ENCODE peak calls at places on chromosomes 13 and 19, in five cellular contexts. One of them, this sample, is unnamed.

GRCh38 chr13:30850204-30850866 is 55.7 kb upstream of the MEDAG start:
- DNase-seq in left ventricle myocardium inferior: no peak
- DNase-seq in fibroblast of lung: no peak
- DNase-seq in uterus: no peak
- DNase-seq in right lobe of liver: no peak
- DNase-seq in this sample: no peak

GRCh38 chr19:8988204-8988603 is 22.0 kb downstream of the MUC16 start:
- DNase-seq in fibroblast of lung: no peak
- DNase-seq in right lobe of liver: no peak
- DNase-seq in left ventricle myocardium inferior: no peak
- DNase-seq in uterus: no peak
- DNase-seq in this sample: no peak

GRCh38 chr13:32430018-32430747 is 2.3 kb upstream of the N4BP2L1 start:
- DNase-seq in uterus: no peak
- DNase-seq in fibroblast of lung: no peak
- DNase-seq in right lobe of liver: no peak
- DNase-seq in left ventricle myocardium inferior: no peak
- DNase-seq in this sample: no peak

GRCh38 chr13:73891805-73892204 is 242.4 kb downstream of the KLF12 start:
- DNase-seq in right lobe of liver: no peak
- DNase-seq in uterus: no peak
- DNase-seq in left ventricle myocardium inferior: no peak
- DNase-seq in fibroblast of lung: no peak
- DNase-seq in this sample: no peak

GRCh38 chr13:91747164-91747563 is 348.7 kb downstream of the GPC5 start:
- DNase-seq in uterus: no peak
- DNase-seq in right lobe of liver: no peak
- DNase-seq in left ventricle myocardium inferior: no peak
- DNase-seq in fibroblast of lung: no peak
- DNase-seq in this sample: no peak

GRCh38 chr13:111642156-111642767 is 321.8 kb downstream of the TEX29 start:
- DNase-seq in right lobe of liver: peak; percentile 27
- DNase-seq in left ventricle myocardium inferior: no peak
- DNase-seq in fibroblast of lung: no peak
- DNase-seq in uterus: no peak
- DNase-seq in this sample: no peak

GRCh38 chr19:37007587-37008220 is 70.5 kb upstream of the ZNF420 start:
- DNase-seq in right lobe of liver: peak; percentile 59
- DNase-seq in fibroblast of lung: peak; percentile 71
- DNase-seq in uterus: peak; percentile 23
- DNase-seq in left ventricle myocardium inferior: peak; percentile 80
- DNase-seq in this sample: peak; percentile 92

GRCh38 chr13:44116562-44117315 is 237.0 kb downstream of the LACC1 start:
- DNase-seq in left ventricle myocardium inferior: peak; percentile 25
- DNase-seq in right lobe of liver: peak; percentile 58
- DNase-seq in uterus: no peak
- DNase-seq in fibroblast of lung: peak; percentile 28
- DNase-seq in this sample: no peak

GRCh38 chr13:34302596-34302995 is 484.6 kb downstream of the RFC3 start:
- DNase-seq in left ventricle myocardium inferior: no peak
- DNase-seq in right lobe of liver: no peak
- DNase-seq in fibroblast of lung: no peak
- DNase-seq in uterus: no peak
- DNase-seq in this sample: no peak

GRCh38 chr19:55014714-55015113 is 23.4 kb downstream of the GP6 start:
- DNase-seq in left ventricle myocardium inferior: peak; percentile 18
- DNase-seq in uterus: no peak
- DNase-seq in right lobe of liver: peak; percentile 54
- DNase-seq in fibroblast of lung: no peak
- DNase-seq in this sample: peak; percentile 76

GRCh38 chr13:50428183-50428877 is 413.1 kb downstream of the KCNRG start:
- DNase-seq in uterus: no peak
- DNase-seq in left ventricle myocardium inferior: no peak
- DNase-seq in fibroblast of lung: no peak
- DNase-seq in right lobe of liver: no peak
- DNase-seq in this sample: no peak

GRCh38 chr13:106329941-106330340 is 205.5 kb downstream of the EFNB2 start:
- DNase-seq in fibroblast of lung: no peak
- DNase-seq in right lobe of liver: no peak
- DNase-seq in uterus: no peak
- DNase-seq in left ventricle myocardium inferior: no peak
- DNase-seq in this sample: no peak

GRCh38 chr19:14363203-14364097 is 17.8 kb upstream of the ADGRE5 start:
- DNase-seq in left ventricle myocardium inferior: peak; percentile 86
- DNase-seq in uterus: peak; percentile 92
- DNase-seq in fibroblast of lung: peak; percentile 60
- DNase-seq in right lobe of liver: peak; percentile 66
- DNase-seq in this sample: peak; percentile 94

GRCh38 chr13:110471833-110472162 is 89.7 kb downstream of the RAB20 start:
- DNase-seq in uterus: no peak
- DNase-seq in right lobe of liver: peak; percentile 58
- DNase-seq in fibroblast of lung: peak; percentile 31
- DNase-seq in left ventricle myocardium inferior: peak; percentile 49
- DNase-seq in this sample: peak; percentile 87

GRCh38 chr13:69579351-69579750 is 528.3 kb upstream of the ATXN8OS start:
- DNase-seq in right lobe of liver: no peak
- DNase-seq in uterus: no peak
- DNase-seq in fibroblast of lung: no peak
- DNase-seq in left ventricle myocardium inferior: no peak
- DNase-seq in this sample: no peak

GRCh38 chr19:15438124-15438496 is 11.6 kb downstream of the WIZ start:
- DNase-seq in uterus: no peak
- DNase-seq in right lobe of liver: no peak
- DNase-seq in fibroblast of lung: no peak
- DNase-seq in left ventricle myocardium inferior: no peak
- DNase-seq in this sample: no peak

GRCh38 chr13:52371736-52372247 is 34.2 kb downstream of the THSD1 start:
- DNase-seq in right lobe of liver: no peak
- DNase-seq in left ventricle myocardium inferior: no peak
- DNase-seq in fibroblast of lung: peak; percentile 32
- DNase-seq in uterus: no peak
- DNase-seq in this sample: no peak

GRCh38 chr19:11017275-11018035 is 56.6 kb downstream of the SMARCA4 start:
- DNase-seq in fibroblast of lung: no peak
- DNase-seq in uterus: no peak
- DNase-seq in left ventricle myocardium inferior: no peak
- DNase-seq in right lobe of liver: peak; percentile 41
- DNase-seq in this sample: no peak

GRCh38 chr13:30371649-30372265 is 50.5 kb upstream of the UBE2L5 start:
- DNase-seq in right lobe of liver: peak; percentile 58
- DNase-seq in left ventricle myocardium inferior: no peak
- DNase-seq in uterus: no peak
- DNase-seq in fibroblast of lung: peak; percentile 50
- DNase-seq in this sample: no peak

GRCh38 chr13:31160857-31161582 is 684 bp downstream of the HSPH1 start:
- DNase-seq in uterus: peak; percentile 48
- DNase-seq in fibroblast of lung: peak; percentile 70
- DNase-seq in left ventricle myocardium inferior: peak; percentile 48
- DNase-seq in right lobe of liver: peak; percentile 77
- DNase-seq in this sample: peak; percentile 85

GRCh38 chr13:75489502-75490263 is 7.7 kb upstream of the TBC1D4 start:
- DNase-seq in left ventricle myocardium inferior: no peak
- DNase-seq in fibroblast of lung: peak; percentile 66
- DNase-seq in right lobe of liver: peak; percentile 55
- DNase-seq in uterus: no peak
- DNase-seq in this sample: no peak

GRCh38 chr13:50617134-50617721 is 226.3 kb downstream of the DLEU7 start:
- DNase-seq in fibroblast of lung: peak; percentile 63
- DNase-seq in uterus: no peak
- DNase-seq in right lobe of liver: no peak
- DNase-seq in left ventricle myocardium inferior: no peak
- DNase-seq in this sample: no peak

GRCh38 chr19:33289261-33289660 is 13.1 kb downstream of the CEBPA start:
- DNase-seq in fibroblast of lung: no peak
- DNase-seq in left ventricle myocardium inferior: no peak
- DNase-seq in right lobe of liver: no peak
- DNase-seq in uterus: no peak
- DNase-seq in this sample: no peak

GRCh38 chr13:108606424-108606823 is 23.0 kb upstream of the MYO16 start:
- DNase-seq in uterus: no peak
- DNase-seq in fibroblast of lung: no peak
- DNase-seq in left ventricle myocardium inferior: no peak
- DNase-seq in right lobe of liver: no peak
- DNase-seq in this sample: no peak

GRCh38 chr19:41308450-41309224 is 1.3 kb upstream of the CCDC97 start:
- DNase-seq in left ventricle myocardium inferior: peak; percentile 93
- DNase-seq in right lobe of liver: peak; percentile 89
- DNase-seq in fibroblast of lung: peak; percentile 90
- DNase-seq in uterus: peak; percentile 92
- DNase-seq in this sample: peak; percentile 95
- TF ChIP-seq CTCF in left ventricle myocardium inferior: peak; percentile 99
- TF ChIP-seq CTCF in right lobe of liver: peak; percentile 97
- TF ChIP-seq CTCF in fibroblast of lung: peak; percentile 97
- TF ChIP-seq CTCF in uterus: peak; percentile 97
- TF ChIP-seq CTCF in this sample: peak; percentile 96

GRCh38 chr19:29680937-29681336 is 15.7 kb downstream of the PLEKHF1 start:
- DNase-seq in fibroblast of lung: no peak
- DNase-seq in left ventricle myocardium inferior: no peak
- DNase-seq in right lobe of liver: no peak
- DNase-seq in uterus: no peak
- DNase-seq in this sample: no peak

GRCh38 chr19:29682236-29682895 is 17.1 kb downstream of the PLEKHF1 start:
- DNase-seq in right lobe of liver: no peak
- DNase-seq in uterus: no peak
- DNase-seq in fibroblast of lung: no peak
- DNase-seq in left ventricle myocardium inferior: no peak
- DNase-seq in this sample: no peak

GRCh38 chr19:29680447-29680846 is 15.2 kb downstream of the PLEKHF1 start:
- DNase-seq in uterus: no peak
- DNase-seq in left ventricle myocardium inferior: peak; percentile 53
- DNase-seq in right lobe of liver: no peak
- DNase-seq in fibroblast of lung: no peak
- DNase-seq in this sample: peak; percentile 80

GRCh38 chr19:29683009-29683408 is 17.7 kb downstream of the PLEKHF1 start:
- DNase-seq in right lobe of liver: no peak
- DNase-seq in fibroblast of lung: no peak
- DNase-seq in left ventricle myocardium inferior: no peak
- DNase-seq in uterus: no peak
- DNase-seq in this sample: no peak

GRCh38 chr19:29681422-29682235 is 16.4 kb downstream of the PLEKHF1 start:
- DNase-seq in right lobe of liver: no peak
- DNase-seq in fibroblast of lung: peak; percentile 42
- DNase-seq in uterus: no peak
- DNase-seq in left ventricle myocardium inferior: no peak
- DNase-seq in this sample: no peak
- H3K4me1 ChIP-seq in right lobe of liver: peaks cover 40% of the 10 kb centered on the region
- H3K4me1 ChIP-seq in fibroblast of lung: peaks cover 12% of the 10 kb centered on the region
- H3K4me1 ChIP-seq in uterus: peaks cover 19% of the 10 kb centered on the region
- H3K4me1 ChIP-seq in left ventricle myocardium inferior: peaks cover 68% of the 10 kb centered on the region
- H3K4me1 ChIP-seq in this sample: no peaks in the 10 kb centered on the region

GRCh38 chr13:45519473-45519872 is 54.7 kb downstream of the COG3 start:
- DNase-seq in uterus: no peak
- DNase-seq in left ventricle myocardium inferior: no peak
- DNase-seq in right lobe of liver: no peak
- DNase-seq in fibroblast of lung: no peak
- DNase-seq in this sample: no peak
- H3K4me3 ChIP-seq in uterus: no peak overlapping the region
- H3K4me3 ChIP-seq in left ventricle myocardium inferior: no peak overlapping the region
- H3K4me3 ChIP-seq in right lobe of liver: no peak overlapping the region
- H3K4me3 ChIP-seq in fibroblast of lung: no peak overlapping the region
- H3K4me3 ChIP-seq in this sample: no peak overlapping the region

GRCh38 chr13:40338217-40338616 is 328.2 kb downstream of the FOXO1 start:
- DNase-seq in uterus: no peak
- DNase-seq in right lobe of liver: peak; percentile 78
- DNase-seq in fibroblast of lung: no peak
- DNase-seq in left ventricle myocardium inferior: no peak
- DNase-seq in this sample: no peak

GRCh38 chr13:40342461-40342860 is 324.0 kb downstream of the FOXO1 start:
- DNase-seq in uterus: no peak
- DNase-seq in left ventricle myocardium inferior: no peak
- DNase-seq in right lobe of liver: no peak
- DNase-seq in fibroblast of lung: no peak
- DNase-seq in this sample: no peak

GRCh38 chr13:40341501-40341900 is 324.9 kb downstream of the FOXO1 start:
- DNase-seq in left ventricle myocardium inferior: no peak
- DNase-seq in right lobe of liver: no peak
- DNase-seq in fibroblast of lung: no peak
- DNase-seq in uterus: no peak
- DNase-seq in this sample: no peak

GRCh38 chr13:40341086-40341471 is 325.4 kb downstream of the FOXO1 start:
- DNase-seq in uterus: no peak
- DNase-seq in left ventricle myocardium inferior: no peak
- DNase-seq in fibroblast of lung: no peak
- DNase-seq in right lobe of liver: no peak
- DNase-seq in this sample: no peak

GRCh38 chr13:40340368-40341085 is 325.9 kb downstream of the FOXO1 start:
- DNase-seq in uterus: no peak
- DNase-seq in right lobe of liver: peak; percentile 72
- DNase-seq in left ventricle myocardium inferior: no peak
- DNase-seq in fibroblast of lung: no peak
- DNase-seq in this sample: no peak
- TF ChIP-seq CTCF in uterus: no peak
- TF ChIP-seq CTCF in right lobe of liver: peak; percentile 57
- TF ChIP-seq CTCF in left ventricle myocardium inferior: peak; percentile 14
- TF ChIP-seq CTCF in fibroblast of lung: no peak
- TF ChIP-seq CTCF in this sample: peak; percentile 16

DNA sequence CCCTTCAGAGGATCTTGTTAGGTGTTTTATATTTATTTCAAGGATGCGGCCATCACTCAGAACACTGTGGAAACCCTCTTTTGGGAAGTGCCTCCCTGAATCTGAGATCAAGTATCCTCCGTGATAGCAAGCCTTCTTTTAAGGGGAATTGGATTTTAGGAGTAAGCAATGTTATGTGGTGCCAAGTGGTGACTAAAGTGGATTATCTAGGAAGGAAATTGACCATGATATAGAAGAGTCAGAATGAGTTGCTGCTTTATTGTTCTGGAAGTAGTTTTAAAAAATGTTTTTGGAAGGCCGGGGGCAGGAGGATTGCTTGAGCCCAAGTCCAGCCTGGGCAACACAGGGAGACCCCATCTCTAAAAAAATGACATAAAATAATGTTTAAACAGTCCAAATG is 6.7 kb downstream of the ERCC5 start:
- DNase-seq in uterus: no peak
- DNase-seq in right lobe of liver: no peak
- DNase-seq in fibroblast of lung: no peak
- DNase-seq in left ventricle myocardium inferior: no peak
- DNase-seq in this sample: no peak
- H3K4me1 ChIP-seq in uterus: no peaks in the 10 kb centered on the region
- H3K4me1 ChIP-seq in right lobe of liver: peaks cover 10% of the 10 kb centered on the region
- H3K4me1 ChIP-seq in fibroblast of lung: peaks cover 3% of the 10 kb centered on the region
- H3K4me1 ChIP-seq in left ventricle myocardium inferior: peaks cover 39% of the 10 kb centered on the region
- H3K4me1 ChIP-seq in this sample: peaks cover 7% of the 10 kb centered on the region